ENCODE peak calls at places on chromosomes 5 and 9, in nine cellular contexts. N, M, I, U, R, S, X, T and W are unnamed samples. For H3K9me3, the result is how much of the 10 kb centered on the place peaks cover.

GRCh38 chr5:71013575-71013974 is 11.6 kb downstream of the NAIP start:
- DNase-seq in N (no peak), M (no peak), I (no peak), U (no peak), R (no peak), S (peak), X (no peak), T (no peak), W (no peak)

GRCh38 chr5:111072949-111073682 is 1.6 kb downstream of the TSLP start:
- DNase-seq in N (peak), M (peak), I (peak), U (peak), R (no peak), S (peak), X (peak), T (peak), W (peak)

GRCh38 chr5:77167695-77168111 is 42.8 kb upstream of the PDE8B start:
- DNase-seq in N (no peak), M (no peak), I (no peak), U (peak), R (peak), S (no peak), X (no peak), T (no peak), W (no peak)

GRCh38 chr9:92385474-92385873 is 18.9 kb downstream of the OGN start:
- DNase-seq in N (no peak), M (no peak), I (no peak), U (no peak), R (peak), S (no peak), X (no peak), T (no peak), W (no peak)

GRCh38 chr9:131027048-131027871 is 18.3 kb downstream of the LAMC3 start:
- DNase-seq in N (no peak), M (no peak), I (no peak), U (no peak), R (no peak), S (no peak), X (no peak), T (no peak), W (no peak)

GRCh38 chr5:107340631-107341030 is 330.1 kb downstream of the EFNA5 start:
- DNase-seq in N (no peak), M (peak), I (no peak), U (no peak), R (no peak), S (no peak), X (no peak), T (no peak), W (no peak)

GRCh38 chr5:127757576-127757975 is 54.4 kb downstream of the CCDC192 start:
- DNase-seq in N (no peak), M (peak), I (no peak), U (peak), R (peak), S (peak), X (no peak), T (peak), W (peak)

GRCh38 chr5:145479862-145480261 is 355.3 kb downstream of the PRELID2 start:
- DNase-seq in N (no peak), M (no peak), I (no peak), U (peak), R (peak), S (no peak), X (no peak), T (no peak), W (no peak)

GRCh38 chr9:113886471-113886870 is 10.4 kb downstream of the ZNF618 start:
- DNase-seq in N (no peak), M (no peak), I (no peak), U (peak), R (no peak), S (peak), X (no peak), T (no peak), W (no peak)

GRCh38 chr5:42655982-42656660 is 100.5 kb upstream of the CCDC152 start:
- DNase-seq in N (no peak), M (no peak), I (no peak), U (no peak), R (peak), S (no peak), X (no peak), T (no peak), W (no peak)

GRCh38 chr9:73162987-73163763 is 11.5 kb downstream of the ANXA1 start:
- DNase-seq in N (no peak), M (no peak), I (no peak), U (no peak), R (no peak), S (peak), X (no peak), T (no peak), W (no peak)

GRCh38 chr9:130118841-130119520 is 53.2 kb upstream of the NCS1 start:
- DNase-seq in N (no peak), M (no peak), I (no peak), U (peak), R (no peak), S (peak), X (no peak), T (no peak), W (peak)

GRCh38 chr5:142888469-142889085 is 118.4 kb downstream of the ARHGAP26 start:
- DNase-seq in N (no peak), M (peak), I (no peak), U (peak), R (peak), S (peak), X (peak), T (no peak), W (peak)

GRCh38 chr9:111668026-111668573 is 6.7 kb downstream of the GNG10 start:
- DNase-seq in N (no peak), M (no peak), I (no peak), U (no peak), R (no peak), S (no peak), X (no peak), T (no peak), W (no peak)

GRCh38 chr9:106334081-106334480 is 528.9 kb upstream of the ZNF462 start:
- DNase-seq in N (no peak), M (no peak), I (no peak), U (no peak), R (no peak), S (no peak), X (no peak), T (no peak), W (peak)

GRCh38 chr5:31783246-31783645 is 144.3 kb downstream of the PDZD2 start:
- DNase-seq in N (no peak), M (no peak), I (no peak), U (no peak), R (no peak), S (no peak), X (no peak), T (no peak), W (no peak)

GRCh38 chr9:87500491-87500890 is 2.8 kb downstream of the DAPK1 start:
- DNase-seq in N (no peak), M (no peak), I (no peak), U (no peak), R (no peak), S (no peak), X (no peak), T (no peak), W (no peak)

GRCh38 chr5:31052937-31053658 is 140.4 kb upstream of the CDH6 start:
- DNase-seq in N (no peak), M (no peak), I (no peak), U (no peak), R (peak), S (no peak), X (no peak), T (no peak), W (no peak)

GRCh38 chr5:81779125-81779934 is 28.4 kb upstream of the SSBP2 start:
- DNase-seq in N (peak), M (no peak), I (peak), U (peak), R (peak), S (no peak), X (peak), T (peak), W (no peak)

GRCh38 chr5:52961238-52961637 is 27.9 kb upstream of the ITGA2 start:
- DNase-seq in N (no peak), M (no peak), I (no peak), U (no peak), R (no peak), S (no peak), X (no peak), T (no peak), W (no peak)

GRCh38 chr9:125538092-125538473 is 168.9 kb downstream of the MAPKAP1 start:
- DNase-seq in N (no peak), M (peak), I (no peak), U (peak), R (peak), S (no peak), X (no peak), T (peak), W (no peak)

GRCh38 chr5:131545856-131546255 is 89.2 kb downstream of the RAPGEF6 start:
- DNase-seq in N (no peak), M (no peak), I (no peak), U (peak), R (peak), S (no peak), X (no peak), T (no peak), W (no peak)

GRCh38 chr9:137956039-137956438 is 78.5 kb downstream of the CACNA1B start:
- DNase-seq in N (no peak), M (no peak), I (no peak), U (no peak), R (no peak), S (no peak), X (no peak), T (no peak), W (no peak)
- H3K9me3 ChIP-seq in N (under half), M (under half), I (under half), U (half or more), R (under half), S (under half), X (under half), T (under half), W (under half)

DNA sequence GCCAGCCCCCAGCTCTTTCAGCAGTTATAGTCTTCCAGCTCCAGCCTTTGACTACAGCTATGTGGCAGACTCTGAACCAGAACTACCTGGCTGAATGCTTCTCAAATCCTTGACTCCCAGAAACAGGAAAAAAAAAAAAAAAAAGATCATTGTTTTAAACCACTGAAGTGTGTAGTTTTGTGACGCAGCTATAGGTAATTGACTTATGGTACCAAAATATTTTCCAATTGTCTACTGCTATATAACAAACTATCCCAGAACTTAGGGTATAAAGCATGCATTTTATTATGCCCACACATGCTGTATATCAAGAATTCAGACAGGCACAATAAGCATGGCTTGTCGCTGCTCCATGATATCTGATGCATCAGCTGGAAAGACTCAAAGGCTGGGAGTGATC is 127.1 kb upstream of the POC5 start:
- DNase-seq in N (no peak), M (no peak), I (no peak), U (no peak), R (no peak), S (no peak), X (no peak), T (no peak), W (no peak)
- H3K27ac ChIP-seq in N (peak), M (no peak), I (no peak), U (no peak), R (no peak), S (no peak), X (no peak), T (no peak), W (no peak)

GRCh38 chr9:88826181-88826580 is 165.1 kb upstream of the S1PR3 start:
- DNase-seq in N (no peak), M (no peak), I (no peak), U (no peak), R (no peak), S (no peak), X (no peak), T (no peak), W (no peak)

GRCh38 chr9:88826651-88827245 is 164.5 kb upstream of the S1PR3 start:
- DNase-seq in N (no peak), M (no peak), I (no peak), U (peak), R (no peak), S (no peak), X (no peak), T (no peak), W (no peak)

GRCh38 chr9:88821749-88822106 is 169.5 kb upstream of the S1PR3 start:
- DNase-seq in N (no peak), M (no peak), I (no peak), U (no peak), R (no peak), S (no peak), X (no peak), T (no peak), W (no peak)

GRCh38 chr9:88828018-88828417 is 163.2 kb upstream of the S1PR3 start:
- DNase-seq in N (no peak), M (no peak), I (no peak), U (no peak), R (no peak), S (no peak), X (no peak), T (no peak), W (no peak)

DNA sequence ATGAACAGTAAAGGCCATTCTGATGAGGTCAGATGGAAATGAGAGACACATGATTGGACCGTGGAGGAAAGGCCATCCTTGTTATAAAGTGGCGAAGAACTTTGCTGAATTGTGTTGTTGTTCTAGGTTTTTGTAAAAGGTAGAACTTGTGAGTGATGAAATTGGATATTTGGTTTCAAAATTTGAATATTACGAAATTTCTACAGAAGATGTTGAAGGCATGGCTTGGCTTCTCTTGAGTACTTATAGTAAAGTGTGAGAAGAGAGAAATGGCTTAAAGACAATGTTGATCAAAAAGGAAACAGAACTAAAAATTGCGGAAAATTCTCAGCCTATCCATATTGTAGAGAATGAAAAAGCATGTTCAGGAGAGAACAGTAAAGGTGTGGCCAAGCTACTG is 166.6 kb upstream of the S1PR3 start:
- DNase-seq in N (no peak), M (no peak), I (no peak), U (no peak), R (no peak), S (no peak), X (no peak), T (no peak), W (no peak)
- H3K4me3 ChIP-seq in N (no peak), M (no peak), I (no peak), U (no peak), R (no peak), S (no peak), X (no peak), T (no peak), W (no peak)

GRCh38 chr5:4022991-4023390 is 427.4 kb downstream of the IRX1 start:
- DNase-seq in N (peak), M (no peak), I (no peak), U (no peak), R (no peak), S (no peak), X (no peak), T (no peak), W (no peak)
- H3K9me3 ChIP-seq in N (under half), M (under half), I (under half), U (under half), R (under half), S (under half), X (under half), T (under half), W (under half)

DNA sequence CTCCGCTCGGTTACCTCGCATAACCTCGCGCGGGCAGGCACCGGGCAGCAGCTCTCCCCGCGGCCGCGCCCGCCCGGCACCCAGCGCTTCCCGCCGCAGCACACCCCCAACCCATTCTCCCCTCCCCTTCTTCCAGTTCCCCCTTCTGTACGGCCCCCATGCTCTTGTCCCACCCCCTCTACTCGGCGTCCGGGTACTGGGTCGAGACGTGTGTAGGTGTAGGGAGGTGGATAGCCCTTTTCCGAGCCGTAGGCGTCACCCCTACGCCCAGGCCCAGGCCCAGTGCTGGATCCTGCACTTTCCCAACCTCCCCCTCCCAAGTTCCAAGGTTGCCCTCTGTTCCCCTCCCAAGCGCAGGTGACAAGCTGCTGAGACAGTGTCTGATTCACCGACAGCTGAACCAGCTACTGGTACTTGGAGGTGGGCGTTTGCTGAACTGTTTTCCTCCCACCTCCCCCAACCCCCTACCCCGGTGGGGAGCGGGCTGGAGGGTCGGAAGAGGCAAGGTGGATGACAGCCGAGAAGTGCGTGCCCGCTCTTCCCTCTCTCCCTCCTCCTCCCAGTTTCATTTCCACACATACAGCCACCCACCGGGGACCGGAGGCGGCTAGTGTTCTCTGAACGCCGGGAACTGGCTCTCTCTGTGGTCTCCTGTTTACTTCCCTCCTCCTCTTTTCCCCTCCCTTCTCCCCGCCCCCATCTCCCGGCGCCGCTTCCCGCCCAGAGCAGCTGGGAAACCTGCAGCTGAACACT is 6.0 kb upstream of the KLF9 start:
- DNase-seq in N (peak), M (peak), I (peak), U (peak), R (peak), S (peak), X (peak), T (peak), W (peak)
- H3K27ac ChIP-seq in N (peak), M (peak), I (peak), U (peak), R (peak), S (no peak), X (peak), T (peak), W (peak)